ENCODE peak calls at places on chromosomes 7 and 10, in five cellular contexts. K, W, B, P and G are unnamed samples. For H3K4me1, the result is how much of the 10 kb centered on the place peaks cover.

GRCh38 chr10:129964611-129965417 is 740 bp upstream of the EBF3 start:
- DNase-seq in K (no peak), W (no peak), B (no peak), P (no peak), G (peak)

GRCh38 chr7:140294454-140294853 is 103.9 kb downstream of the SLC37A3 start:
- DNase-seq in W (no peak), B (no peak), P (no peak), K (no peak), G (no peak)

GRCh38 chr7:149860821-149861727 is 12.7 kb upstream of the ATP6V0E2 start:
- DNase-seq in K (peak), W (peak), P (no peak), B (no peak), G (no peak)

GRCh38 chr10:18610517-18610916 is 40.9 kb downstream of the NSUN6 start:
- DNase-seq in W (peak), K (no peak), B (peak), P (peak), G (peak)

GRCh38 chr10:49001402-49001801 is 61.8 kb upstream of the LRRC18 start:
- DNase-seq in P (no peak), B (no peak), W (peak), K (peak), G (no peak)

GRCh38 chr10:119375574-119376265 is 166.8 kb downstream of the RGS10 start:
- DNase-seq in W (peak), P (peak), K (no peak), B (peak), G (no peak)

GRCh38 chr7:63114371-63114985 is 884.2 kb upstream of the ZNF722 start:
- DNase-seq in B (no peak), W (no peak), P (no peak), K (no peak), G (no peak)

GRCh38 chr7:54153462-54153861 is 388.7 kb upstream of the VSTM2A start:
- DNase-seq in B (no peak), P (no peak), K (no peak), W (no peak), G (no peak)

GRCh38 chr10:78438094-78438906 is 404.6 kb downstream of the RPS24 start:
- DNase-seq in B (no peak), K (no peak), P (no peak), W (peak), G (no peak)

GRCh38 chr7:123410273-123410928 is 124.0 kb downstream of the IQUB start:
- DNase-seq in P (peak), B (no peak), W (peak), K (no peak), G (no peak)

GRCh38 chr7:107118109-107118900 is 50.5 kb upstream of the HBP1 start:
- DNase-seq in K (no peak), P (peak), W (no peak), B (peak), G (no peak)

GRCh38 chr10:31126593-31126992 is 94.9 kb upstream of the ZNF438 start:
- DNase-seq in K (no peak), W (no peak), B (peak), P (no peak), G (no peak)

GRCh38 chr7:16982640-16983103 is 100.9 kb upstream of the AGR3 start:
- DNase-seq in B (peak), P (peak), K (no peak), W (peak), G (peak)

GRCh38 chr10:126014309-126014708 is 117.9 kb downstream of the FANK1 start:
- DNase-seq in W (no peak), B (peak), K (no peak), P (peak), G (no peak)

GRCh38 chr7:15305002-15305600 is 256.7 kb downstream of the AGMO start:
- DNase-seq in K (peak), B (peak), P (peak), W (peak), G (peak)

GRCh38 chr7:24665564-24666294 is 91.5 kb downstream of the GSDME start:
- DNase-seq in P (peak), W (peak), K (peak), B (peak), G (peak)

GRCh38 chr10:72009430-72010081 is 45.4 kb downstream of the CHST3 start:
- DNase-seq in W (peak), P (peak), K (no peak), B (peak), G (peak)

GRCh38 chr10:88091490-88092061 is 228.2 kb downstream of the PTEN start:
- DNase-seq in K (no peak), W (no peak), B (no peak), P (no peak), G (no peak)

GRCh38 chr10:102795453-102796406 is 41.5 kb downstream of the CYP17A1 start:
- DNase-seq in W (no peak), K (no peak), B (no peak), P (peak), G (no peak)

GRCh38 chr10:114550756-114551290 is 107.3 kb downstream of the ABLIM1 start:
- DNase-seq in W (peak), K (no peak), P (peak), B (peak), G (no peak)

GRCh38 chr10:112988839-112989406 is 38.9 kb downstream of the TCF7L2 start:
- DNase-seq in K (peak), B (no peak), W (peak), P (peak), G (no peak)

GRCh38 chr10:104259999-104260774 is 5.5 kb downstream of the GSTO1 start:
- DNase-seq in B (peak), W (peak), P (peak), K (no peak), G (no peak)
- H3K4me1 ChIP-seq in B (under half), W (under half), P (under half), K (under half), G (under half)

GRCh38 chr7:7565018-7565680 is 1.5 kb upstream of the MIOS start:
- DNase-seq in P (no peak), W (no peak), B (no peak), K (no peak), G (no peak)
- H2BK120ac ChIP-seq in P (no peak), W (no peak), B (no peak), K (no peak), G (no peak)

DNA sequence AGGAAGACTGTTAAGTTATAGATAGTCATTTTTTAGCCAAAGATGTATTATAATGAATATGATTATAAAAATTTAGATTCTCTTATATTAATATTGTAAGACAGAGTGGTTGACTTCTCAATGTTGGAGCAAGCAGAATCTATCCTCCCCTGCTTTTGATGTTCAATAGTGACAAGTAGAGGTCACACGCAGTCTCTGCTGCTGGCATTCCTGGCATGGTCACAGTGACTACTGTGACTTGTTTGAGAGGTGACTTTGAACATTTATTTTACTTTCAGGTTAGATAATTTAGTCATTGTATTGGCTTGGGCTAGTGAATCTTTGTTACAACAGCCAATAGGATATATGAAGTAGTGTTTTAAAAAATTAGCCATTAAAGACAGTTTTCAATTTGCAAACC is 13.7 kb upstream of the CD36 start:
- DNase-seq in B (no peak), K (no peak), W (no peak), P (no peak), G (no peak)
- H3K4me1 ChIP-seq in B (under half), K (under half), W (under half), P (under half), G (under half)

GRCh38 chr7:43296306-43296705 is 183.9 kb downstream of the HECW1 start:
- DNase-seq in W (peak), B (peak), K (no peak), P (peak), G (no peak)
- H2BK120ac ChIP-seq in W (no peak), B (no peak), K (no peak), P (no peak), G (no peak)

GRCh38 chr10:35342381-35342780 is 6.1 kb downstream of the CCNY start:
- DNase-seq in P (no peak), B (no peak), K (no peak), W (no peak), G (no peak)
- H3K4me1 ChIP-seq in P (under half), B (under half), K (under half), W (under half), G (under half)